ENCODE peak calls at places on chromosomes 12 and 14, in ten cellular contexts. N is activated B cell treated with CpG ODN at 0.5 μM for 24 hours; R is kidney tubule cell; U is activated CD8-positive, alpha-beta T cell treated with anti-CD3 and anti-CD28 coated beads, Interleukin-2, amount 10 ng/mL, durations not matched to agents 7 days and 5 days; I is fibroblast of pulmonary artery; G is NCI-H1105; V is uterus; Z is iPS-NIHi11; T is NCI-H510A treated with DMSO at 0.1 percent for 48 hours; K is HS-5. C is an unnamed sample.

GRCh38 chr14:76133103-76133502 is 18.6 kb upstream of the GPATCH2L start:
- DNase-seq in I (peak; percentile 53), G (no peak), T (no peak), U (peak; percentile 41), R (peak; percentile 21), Z (peak; percentile 72), V (no peak), K (no peak), N (no peak), C (no peak)

GRCh38 chr14:83816755-83817154 is 1713.2 kb upstream of the FLRT2 start:
- DNase-seq in V (no peak), Z (no peak), K (no peak), R (no peak), G (no peak), U (no peak), T (no peak), N (no peak), I (peak; percentile 37), C (no peak)

GRCh38 chr14:53953828-53954550 is 2.6 kb downstream of the BMP4 start:
- DNase-seq in R (peak; percentile 49), G (no peak), T (no peak), K (no peak), N (no peak), Z (no peak), I (peak; percentile 39), U (peak; percentile 37), V (peak; percentile 48), C (no peak)

GRCh38 chr14:102516531-102517411 is 7.2 kb upstream of the ANKRD9 start:
- DNase-seq in U (peak; percentile 68), K (no peak), Z (peak; percentile 95), N (peak; percentile 79), G (peak; percentile 24), T (peak; percentile 20), V (peak; percentile 67), R (peak; percentile 62), I (no peak), C (no peak)

GRCh38 chr12:122888232-122888752 is 7.6 kb downstream of the VPS37B start:
- DNase-seq in V (no peak), Z (peak; percentile 65), I (peak; percentile 88), T (peak; percentile 94), U (peak; percentile 63), N (no peak), K (no peak), R (peak; percentile 97), G (peak; percentile 71), C (peak; percentile 86)

GRCh38 chr12:79155703-79156102 is 291.1 kb downstream of the SYT1 start:
- DNase-seq in N (no peak), T (no peak), I (peak; percentile 86), U (no peak), R (no peak), V (no peak), K (peak; percentile 6), Z (no peak), G (no peak), C (no peak)

GRCh38 chr12:111034911-111035577 is 114.7 kb upstream of the MYL2 start:
- DNase-seq in N (no peak), V (no peak), U (no peak), T (no peak), Z (peak; percentile 64), I (no peak), G (peak; percentile 68), R (peak; percentile 1), K (no peak), C (no peak)

GRCh38 chr12:48022676-48023385 is 18.6 kb upstream of the COL2A1 start:
- DNase-seq in V (no peak), U (no peak), N (no peak), T (peak; percentile 53), G (no peak), Z (no peak), I (no peak), K (no peak), R (no peak), C (no peak)

GRCh38 chr14:22839159-22839779 is 2.9 kb downstream of the MMP14 start:
- DNase-seq in U (no peak), Z (no peak), I (peak; percentile 58), K (no peak), G (no peak), R (peak; percentile 22), V (no peak), N (no peak), T (no peak), C (no peak)

GRCh38 chr14:55581011-55581806 is 1.2 kb downstream of the KTN1 start:
- DNase-seq in I (peak; percentile 38), R (peak; percentile 59), K (no peak), N (peak; percentile 37), Z (peak; percentile 37), U (peak; percentile 63), T (peak; percentile 37), V (peak; percentile 31), G (no peak), C (peak; percentile 34)

GRCh38 chr12:45170456-45171042 is 45.3 kb upstream of the ANO6 start:
- DNase-seq in I (peak; percentile 87), T (peak; percentile 65), K (peak; percentile 43), R (peak; percentile 70), G (peak; percentile 71), U (peak; percentile 87), N (peak; percentile 49), Z (peak; percentile 81), V (peak; percentile 53), C (peak; percentile 82)

GRCh38 chr14:102593841-102594170 is 1.4 kb downstream of the RCOR1 start:
- DNase-seq in T (no peak), V (no peak), U (no peak), I (peak; percentile 38), R (no peak), K (no peak), G (no peak), Z (no peak), N (no peak), C (no peak)

GRCh38 chr12:4649358-4649661 is 396 bp downstream of the NDUFA9 start:
- DNase-seq in G (no peak), Z (no peak), T (no peak), K (no peak), V (no peak), R (no peak), N (no peak), I (no peak), U (no peak), C (no peak)

GRCh38 chr12:64400041-64400440 is 4.2 kb upstream of the XPOT start:
- DNase-seq in I (peak; percentile 77), T (peak; percentile 60), U (no peak), R (peak; percentile 18), V (no peak), Z (peak; percentile 38), N (no peak), K (no peak), G (no peak), C (no peak)

GRCh38 chr14:68816183-68816942 is 23.5 kb upstream of the ZFP36L1 start:
- DNase-seq in N (peak; percentile 96), Z (peak; percentile 92), K (peak; percentile 60), V (peak; percentile 90), G (peak; percentile 92), T (peak; percentile 78), R (peak; percentile 91), I (peak; percentile 93), U (peak; percentile 93), C (peak; percentile 88)

GRCh38 chr12:41205070-41205715 is 17.1 kb downstream of the PDZRN4 start:
- DNase-seq in I (no peak), V (no peak), U (no peak), Z (peak; percentile 6), G (no peak), R (peak; percentile 25), T (no peak), K (no peak), N (no peak), C (no peak)

GRCh38 chr12:49342066-49342913 is 4.4 kb upstream of the DNAJC22 start:
- DNase-seq in V (peak; percentile 73), U (peak; percentile 84), N (peak; percentile 71), I (peak; percentile 80), K (no peak), R (peak; percentile 82), Z (peak; percentile 85), G (peak; percentile 76), T (peak; percentile 78), C (peak; percentile 70)

GRCh38 chr12:119096429-119097202 is 82.1 kb upstream of the HSPB8 start:
- DNase-seq in I (no peak), T (no peak), K (no peak), U (no peak), Z (peak; percentile 51), R (no peak), G (no peak), N (no peak), V (no peak), C (no peak)

GRCh38 chr12:106080786-106081185 is 58.0 kb downstream of the NUAK1 start:
- DNase-seq in K (no peak), N (no peak), G (no peak), R (no peak), Z (no peak), T (no peak), V (no peak), I (no peak), U (no peak), C (no peak)

GRCh38 chr14:75469606-75470237 is 41.9 kb downstream of the JDP2 start:
- DNase-seq in Z (no peak), T (no peak), G (peak; percentile 34), I (no peak), N (no peak), V (no peak), R (no peak), K (no peak), U (no peak), C (peak; percentile 82)

GRCh38 chr12:85829391-85829790 is 6.8 kb downstream of the RASSF9 start:
- DNase-seq in R (no peak), N (no peak), V (no peak), U (no peak), T (no peak), Z (no peak), I (peak; percentile 68), K (peak; percentile 47), G (no peak), C (no peak)

GRCh38 chr12:52636189-52636588 is 15.8 kb downstream of the KRT2 start:
- DNase-seq in V (no peak), R (no peak), Z (no peak), U (peak; percentile 29), T (no peak), I (no peak), N (no peak), K (no peak), G (no peak), C (no peak)

GRCh38 chr12:39595923-39596322 is 23.7 kb downstream of the ABCD2 start:
- DNase-seq in T (no peak), V (no peak), I (peak; percentile 15), U (no peak), R (no peak), N (no peak), Z (no peak), G (no peak), K (no peak), C (no peak)

GRCh38 chr12:40793471-40793870 is 101.2 kb downstream of the CNTN1 start:
- DNase-seq in I (no peak), Z (no peak), G (no peak), R (no peak), V (no peak), U (no peak), T (no peak), N (no peak), K (no peak), C (no peak)

C was measured in lung.